ENCODE peak calls at places on chromosomes 2 and 18, in seven cellular contexts. M is HCT116; U is SW 1271; L is uterus; J is stimulated activated CD8-positive, alpha-beta memory T cell treated with anti-CD3 and anti-CD28 coated beads, Interleukin-12 subunit alpha, Interleukin-12 subunit beta, amount 100 ng/mL, for 4 hours; B is GM18507; Z is posterior vena cava. Q is an unnamed sample.

GRCh38 chr18:3599235-3599634 is 149.3 kb downstream of the TGIF1 start:
- DNase-seq in B (no peak), U (no peak), M (no peak), J (no peak), Z (no peak), L (no peak), Q (no peak)

GRCh38 chr2:165601866-165602636 is 132.6 kb downstream of the CSRNP3 start:
- DNase-seq in B (no peak), J (no peak), L (no peak), Z (no peak), M (no peak), U (no peak), Q (no peak)

GRCh38 chr18:33107511-33107910 is 333.0 kb downstream of the CCDC178 start:
- DNase-seq in L (no peak), U (no peak), B (no peak), Z (no peak), M (no peak), J (no peak), Q (no peak)

GRCh38 chr2:10360460-10361219 is 57.9 kb downstream of the HPCAL1 start:
- DNase-seq in L (no peak), Z (no peak), J (no peak), U (no peak), B (no peak), M (no peak), Q (no peak)

GRCh38 chr2:160389875-160390274 is 103.7 kb downstream of the RBMS1 start:
- DNase-seq in B (no peak), M (no peak), J (no peak), U (no peak), L (no peak), Z (no peak), Q (no peak)

GRCh38 chr18:27748336-27748735 is 428.6 kb downstream of the CDH2 start:
- DNase-seq in Z (no peak), L (no peak), U (no peak), J (no peak), M (no peak), B (no peak), Q (no peak)

GRCh38 chr2:14909795-14910194 is 277.3 kb downstream of the LRATD1 start:
- DNase-seq in U (no peak), Z (no peak), J (no peak), M (no peak), L (no peak), B (no peak), Q (no peak)

GRCh38 chr2:197363998-197364397 is 53.4 kb upstream of the ANKRD44 start:
- DNase-seq in L (no peak), U (no peak), B (no peak), M (no peak), J (no peak), Z (no peak), Q (no peak)

GRCh38 chr2:215917953-215918620 is 95.3 kb downstream of the MREG start:
- DNase-seq in U (no peak), Z (no peak), M (no peak), J (no peak), L (no peak), B (peak), Q (no peak)

GRCh38 chr2:48427552-48427951 is 102.4 kb upstream of the STON1 start:
- DNase-seq in M (no peak), L (no peak), J (no peak), B (no peak), Z (no peak), U (no peak), Q (no peak)

GRCh38 chr2:183269956-183270355 is 145.7 kb downstream of the NUP35 start:
- DNase-seq in M (no peak), L (no peak), B (no peak), U (no peak), J (no peak), Z (no peak), Q (no peak)